ENCODE peak calls at places on chromosomes 13 and 19, in ten cellular contexts. One of them, this sample, is unnamed.

GRCh38 chr19:28466107-28467045 is 746.6 kb downstream of the UQCRFS1 start:
- DNase-seq in astrocyte: peak; percentile 20
- DNase-seq in stimulated activated CD4-positive, alpha-beta T cell treated with anti-CD3 and anti-CD28 coated beads, Interleukin-15, amount 100 ng/mL, for 48 hours: peak; percentile 53
- DNase-seq in CD4-positive, alpha-beta T cell: peak; percentile 66
- DNase-seq in T-cell: peak; percentile 53
- DNase-seq in ELR: peak; percentile 47
- DNase-seq in globus pallidus: peak; percentile 27
- DNase-seq in activated CD4-positive, alpha-beta memory T cell treated with anti-CD3 and anti-CD28 coated beads, Interleukin-2, amount 10 ng/mL, durations not matched to agents 7 days and 5 days: peak; percentile 49
- DNase-seq in endothelial cell: peak; percentile 78
- DNase-seq in CD8-positive, alpha-beta T cell: peak; percentile 16
- DNase-seq in this sample: peak; percentile 50

GRCh38 chr19:44643605-44644390 is at the start of gene PVR:
- DNase-seq in stimulated activated CD4-positive, alpha-beta T cell treated with anti-CD3 and anti-CD28 coated beads, Interleukin-15, amount 100 ng/mL, for 48 hours: no peak
- DNase-seq in astrocyte: peak; percentile 58
- DNase-seq in CD4-positive, alpha-beta T cell: peak; percentile 10
- DNase-seq in ELR: peak; percentile 83
- DNase-seq in globus pallidus: peak; percentile 64
- DNase-seq in CD8-positive, alpha-beta T cell: no peak
- DNase-seq in endothelial cell: peak; percentile 59
- DNase-seq in activated CD4-positive, alpha-beta memory T cell treated with anti-CD3 and anti-CD28 coated beads, Interleukin-2, amount 10 ng/mL, durations not matched to agents 7 days and 5 days: peak; percentile 23
- DNase-seq in T-cell: peak; percentile 8
- DNase-seq in this sample: peak; percentile 74

GRCh38 chr13:111049791-111050538 is 65.1 kb upstream of the ARHGEF7 start:
- DNase-seq in endothelial cell: no peak
- DNase-seq in CD4-positive, alpha-beta T cell: no peak
- DNase-seq in T-cell: no peak
- DNase-seq in CD8-positive, alpha-beta T cell: no peak
- DNase-seq in activated CD4-positive, alpha-beta memory T cell treated with anti-CD3 and anti-CD28 coated beads, Interleukin-2, amount 10 ng/mL, durations not matched to agents 7 days and 5 days: no peak
- DNase-seq in stimulated activated CD4-positive, alpha-beta T cell treated with anti-CD3 and anti-CD28 coated beads, Interleukin-15, amount 100 ng/mL, for 48 hours: no peak
- DNase-seq in globus pallidus: peak; percentile 36
- DNase-seq in ELR: peak; percentile 41
- DNase-seq in astrocyte: no peak
- DNase-seq in this sample: peak; percentile 30

GRCh38 chr13:67914535-67914934 is 684.4 kb upstream of the PCDH9 start:
- DNase-seq in CD8-positive, alpha-beta T cell: no peak
- DNase-seq in T-cell: peak; percentile 0
- DNase-seq in ELR: no peak
- DNase-seq in stimulated activated CD4-positive, alpha-beta T cell treated with anti-CD3 and anti-CD28 coated beads, Interleukin-15, amount 100 ng/mL, for 48 hours: no peak
- DNase-seq in globus pallidus: no peak
- DNase-seq in activated CD4-positive, alpha-beta memory T cell treated with anti-CD3 and anti-CD28 coated beads, Interleukin-2, amount 10 ng/mL, durations not matched to agents 7 days and 5 days: no peak
- DNase-seq in CD4-positive, alpha-beta T cell: no peak
- DNase-seq in endothelial cell: no peak
- DNase-seq in astrocyte: no peak
- DNase-seq in this sample: no peak

GRCh38 chr19:18479964-18480723 is 41.7 kb downstream of the ELL start:
- DNase-seq in CD8-positive, alpha-beta T cell: no peak
- DNase-seq in activated CD4-positive, alpha-beta memory T cell treated with anti-CD3 and anti-CD28 coated beads, Interleukin-2, amount 10 ng/mL, durations not matched to agents 7 days and 5 days: no peak
- DNase-seq in astrocyte: peak; percentile 59
- DNase-seq in CD4-positive, alpha-beta T cell: no peak
- DNase-seq in stimulated activated CD4-positive, alpha-beta T cell treated with anti-CD3 and anti-CD28 coated beads, Interleukin-15, amount 100 ng/mL, for 48 hours: no peak
- DNase-seq in globus pallidus: no peak
- DNase-seq in ELR: peak; percentile 70
- DNase-seq in T-cell: no peak
- DNase-seq in endothelial cell: no peak
- DNase-seq in this sample: peak; percentile 96

GRCh38 chr19:1243768-1244692 is 2.5 kb downstream of the ATP5F1D start:
- DNase-seq in CD4-positive, alpha-beta T cell: peak; percentile 85
- DNase-seq in T-cell: peak; percentile 92
- DNase-seq in stimulated activated CD4-positive, alpha-beta T cell treated with anti-CD3 and anti-CD28 coated beads, Interleukin-15, amount 100 ng/mL, for 48 hours: peak; percentile 87
- DNase-seq in astrocyte: peak; percentile 51
- DNase-seq in ELR: peak; percentile 85
- DNase-seq in endothelial cell: peak; percentile 90
- DNase-seq in CD8-positive, alpha-beta T cell: peak; percentile 75
- DNase-seq in activated CD4-positive, alpha-beta memory T cell treated with anti-CD3 and anti-CD28 coated beads, Interleukin-2, amount 10 ng/mL, durations not matched to agents 7 days and 5 days: peak; percentile 88
- DNase-seq in globus pallidus: peak; percentile 86
- DNase-seq in this sample: peak; percentile 90

GRCh38 chr13:34730966-34731365 is 211.1 kb upstream of the NBEA start:
- DNase-seq in CD4-positive, alpha-beta T cell: no peak
- DNase-seq in T-cell: no peak
- DNase-seq in ELR: no peak
- DNase-seq in globus pallidus: no peak
- DNase-seq in endothelial cell: no peak
- DNase-seq in stimulated activated CD4-positive, alpha-beta T cell treated with anti-CD3 and anti-CD28 coated beads, Interleukin-15, amount 100 ng/mL, for 48 hours: no peak
- DNase-seq in CD8-positive, alpha-beta T cell: no peak
- DNase-seq in astrocyte: no peak
- DNase-seq in activated CD4-positive, alpha-beta memory T cell treated with anti-CD3 and anti-CD28 coated beads, Interleukin-2, amount 10 ng/mL, durations not matched to agents 7 days and 5 days: no peak
- DNase-seq in this sample: no peak

GRCh38 chr19:55069137-55069858 is 6.3 kb upstream of the RDH13 start:
- DNase-seq in CD4-positive, alpha-beta T cell: no peak
- DNase-seq in astrocyte: no peak
- DNase-seq in T-cell: no peak
- DNase-seq in endothelial cell: no peak
- DNase-seq in ELR: peak; percentile 19
- DNase-seq in globus pallidus: no peak
- DNase-seq in CD8-positive, alpha-beta T cell: no peak
- DNase-seq in activated CD4-positive, alpha-beta memory T cell treated with anti-CD3 and anti-CD28 coated beads, Interleukin-2, amount 10 ng/mL, durations not matched to agents 7 days and 5 days: no peak
- DNase-seq in stimulated activated CD4-positive, alpha-beta T cell treated with anti-CD3 and anti-CD28 coated beads, Interleukin-15, amount 100 ng/mL, for 48 hours: no peak
- DNase-seq in this sample: no peak

GRCh38 chr13:49791214-49791752 is 1.2 kb downstream of the KPNA3 start:
- DNase-seq in ELR: peak; percentile 39
- DNase-seq in CD4-positive, alpha-beta T cell: no peak
- DNase-seq in stimulated activated CD4-positive, alpha-beta T cell treated with anti-CD3 and anti-CD28 coated beads, Interleukin-15, amount 100 ng/mL, for 48 hours: no peak
- DNase-seq in globus pallidus: peak; percentile 33
- DNase-seq in endothelial cell: peak; percentile 4
- DNase-seq in CD8-positive, alpha-beta T cell: no peak
- DNase-seq in astrocyte: peak; percentile 8
- DNase-seq in activated CD4-positive, alpha-beta memory T cell treated with anti-CD3 and anti-CD28 coated beads, Interleukin-2, amount 10 ng/mL, durations not matched to agents 7 days and 5 days: peak; percentile 20
- DNase-seq in T-cell: no peak
- DNase-seq in this sample: peak; percentile 52

GRCh38 chr19:6213266-6213595 is 66.5 kb downstream of the MLLT1 start:
- DNase-seq in endothelial cell: no peak
- DNase-seq in T-cell: no peak
- DNase-seq in globus pallidus: no peak
- DNase-seq in ELR: no peak
- DNase-seq in activated CD4-positive, alpha-beta memory T cell treated with anti-CD3 and anti-CD28 coated beads, Interleukin-2, amount 10 ng/mL, durations not matched to agents 7 days and 5 days: no peak
- DNase-seq in CD4-positive, alpha-beta T cell: no peak
- DNase-seq in astrocyte: no peak
- DNase-seq in CD8-positive, alpha-beta T cell: no peak
- DNase-seq in stimulated activated CD4-positive, alpha-beta T cell treated with anti-CD3 and anti-CD28 coated beads, Interleukin-15, amount 100 ng/mL, for 48 hours: no peak
- DNase-seq in this sample: no peak

GRCh38 chr19:44626067-44626624 is 12.8 kb downstream of the IGSF23 start:
- DNase-seq in globus pallidus: no peak
- DNase-seq in CD4-positive, alpha-beta T cell: no peak
- DNase-seq in CD8-positive, alpha-beta T cell: no peak
- DNase-seq in astrocyte: peak; percentile 98
- DNase-seq in endothelial cell: no peak
- DNase-seq in stimulated activated CD4-positive, alpha-beta T cell treated with anti-CD3 and anti-CD28 coated beads, Interleukin-15, amount 100 ng/mL, for 48 hours: no peak
- DNase-seq in T-cell: no peak
- DNase-seq in ELR: peak; percentile 98
- DNase-seq in activated CD4-positive, alpha-beta memory T cell treated with anti-CD3 and anti-CD28 coated beads, Interleukin-2, amount 10 ng/mL, durations not matched to agents 7 days and 5 days: no peak
- DNase-seq in this sample: no peak

GRCh38 chr19:39038098-39038497 is 5.7 kb upstream of the FBXO27 start:
- DNase-seq in ELR: peak; percentile 63
- DNase-seq in globus pallidus: peak; percentile 50
- DNase-seq in CD4-positive, alpha-beta T cell: no peak
- DNase-seq in T-cell: no peak
- DNase-seq in stimulated activated CD4-positive, alpha-beta T cell treated with anti-CD3 and anti-CD28 coated beads, Interleukin-15, amount 100 ng/mL, for 48 hours: no peak
- DNase-seq in endothelial cell: peak; percentile 41
- DNase-seq in CD8-positive, alpha-beta T cell: no peak
- DNase-seq in astrocyte: no peak
- DNase-seq in activated CD4-positive, alpha-beta memory T cell treated with anti-CD3 and anti-CD28 coated beads, Interleukin-2, amount 10 ng/mL, durations not matched to agents 7 days and 5 days: no peak
- DNase-seq in this sample: peak; percentile 81

GRCh38 chr13:105937451-105937850 is 598.0 kb downstream of the EFNB2 start:
- DNase-seq in astrocyte: no peak
- DNase-seq in CD4-positive, alpha-beta T cell: no peak
- DNase-seq in ELR: peak; percentile 81
- DNase-seq in T-cell: no peak
- DNase-seq in CD8-positive, alpha-beta T cell: no peak
- DNase-seq in stimulated activated CD4-positive, alpha-beta T cell treated with anti-CD3 and anti-CD28 coated beads, Interleukin-15, amount 100 ng/mL, for 48 hours: no peak
- DNase-seq in endothelial cell: peak; percentile 9
- DNase-seq in activated CD4-positive, alpha-beta memory T cell treated with anti-CD3 and anti-CD28 coated beads, Interleukin-2, amount 10 ng/mL, durations not matched to agents 7 days and 5 days: no peak
- DNase-seq in globus pallidus: no peak
- DNase-seq in this sample: peak; percentile 67

GRCh38 chr19:39385629-39386411 is 5.1 kb downstream of the PAF1 start:
- DNase-seq in globus pallidus: no peak
- DNase-seq in T-cell: no peak
- DNase-seq in CD4-positive, alpha-beta T cell: no peak
- DNase-seq in ELR: no peak
- DNase-seq in CD8-positive, alpha-beta T cell: no peak
- DNase-seq in stimulated activated CD4-positive, alpha-beta T cell treated with anti-CD3 and anti-CD28 coated beads, Interleukin-15, amount 100 ng/mL, for 48 hours: no peak
- DNase-seq in activated CD4-positive, alpha-beta memory T cell treated with anti-CD3 and anti-CD28 coated beads, Interleukin-2, amount 10 ng/mL, durations not matched to agents 7 days and 5 days: no peak
- DNase-seq in endothelial cell: no peak
- DNase-seq in astrocyte: no peak
- DNase-seq in this sample: no peak

GRCh38 chr13:36858285-36858684 is 39.3 kb downstream of the RFXAP start:
- DNase-seq in activated CD4-positive, alpha-beta memory T cell treated with anti-CD3 and anti-CD28 coated beads, Interleukin-2, amount 10 ng/mL, durations not matched to agents 7 days and 5 days: no peak
- DNase-seq in stimulated activated CD4-positive, alpha-beta T cell treated with anti-CD3 and anti-CD28 coated beads, Interleukin-15, amount 100 ng/mL, for 48 hours: no peak
- DNase-seq in CD8-positive, alpha-beta T cell: no peak
- DNase-seq in astrocyte: peak; percentile 32
- DNase-seq in endothelial cell: peak; percentile 14
- DNase-seq in globus pallidus: peak; percentile 17
- DNase-seq in T-cell: no peak
- DNase-seq in ELR: peak; percentile 79
- DNase-seq in CD4-positive, alpha-beta T cell: no peak
- DNase-seq in this sample: peak; percentile 37